ENCODE peak calls at places on chromosomes 16 and 17, in ten cellular contexts. E is endothelial cell, T is stomach, B is breast epithelium, M is cardiac fibroblast, G is IMR-90, I is MM.1S, O is glutamatergic neuron, C is omental fat pad, A is body of pancreas. J is an unnamed sample.

GRCh38 chr16:67404740-67405226 is 11.5 kb upstream of the TPPP3 start:
- DNase-seq in E (no peak), T (peak), B (peak), M (no peak), G (no peak), I (no peak), O (no peak), C (no peak), A (peak), J (no peak)

GRCh38 chr17:76569607-76570279 is 15.9 kb downstream of the ST6GALNAC2 start:
- DNase-seq in E (no peak), T (peak), B (peak), M (no peak), G (no peak), I (no peak), O (no peak), C (no peak), A (peak), J (no peak)

GRCh38 chr16:27408012-27408601 is 6.1 kb downstream of the IL21R start:
- DNase-seq in E (no peak), T (no peak), B (no peak), M (peak), G (peak), I (no peak), O (no peak), C (no peak), A (no peak), J (peak)

GRCh38 chr17:82291582-82292250 is 18.2 kb upstream of the CSNK1D start:
- DNase-seq in E (no peak), T (no peak), B (no peak), M (no peak), G (no peak), I (no peak), O (no peak), C (no peak), A (no peak), J (no peak)

GRCh38 chr17:17783121-17783824 is 53.5 kb downstream of the SREBF1 start:
- DNase-seq in E (peak), T (peak), B (no peak), M (peak), G (no peak), I (peak), O (peak), C (no peak), A (peak), J (peak)

GRCh38 chr17:59827721-59828477 is 64.8 kb downstream of the TUBD1 start:
- DNase-seq in E (no peak), T (no peak), B (no peak), M (no peak), G (no peak), I (no peak), O (no peak), C (no peak), A (no peak), J (no peak)

GRCh38 chr17:226773-227580 is 45.5 kb upstream of the DOC2B start:
- DNase-seq in E (no peak), T (no peak), B (no peak), M (no peak), G (no peak), I (no peak), O (no peak), C (no peak), A (no peak), J (no peak)

GRCh38 chr17:83079340-83079747 is at the start of gene METRNL:
- DNase-seq in E (peak), T (peak), B (peak), M (peak), G (peak), I (peak), O (peak), C (no peak), A (peak), J (peak)

GRCh38 chr17:41736983-41737679 is 2.7 kb upstream of the HAP1 start:
- DNase-seq in E (no peak), T (no peak), B (no peak), M (no peak), G (no peak), I (no peak), O (no peak), C (no peak), A (no peak), J (no peak)

GRCh38 chr16:89216315-89217137 is 977 bp upstream of the ZNF778 start:
- DNase-seq in E (peak), T (peak), B (peak), M (peak), G (peak), I (peak), O (peak), C (peak), A (peak), J (peak)

GRCh38 chr17:66371561-66371960 is 69.1 kb downstream of the PRKCA start:
- DNase-seq in E (no peak), T (no peak), B (no peak), M (peak), G (no peak), I (no peak), O (no peak), C (no peak), A (no peak), J (no peak)

GRCh38 chr17:16999931-17000625 is 28.2 kb upstream of the TNFRSF13B start:
- DNase-seq in E (no peak), T (no peak), B (no peak), M (no peak), G (no peak), I (no peak), O (no peak), C (no peak), A (no peak), J (no peak)

GRCh38 chr16:53609536-53609935 is 94.1 kb downstream of the RPGRIP1L start:
- DNase-seq in E (no peak), T (no peak), B (no peak), M (no peak), G (no peak), I (no peak), O (no peak), C (no peak), A (no peak), J (no peak)

DNA sequence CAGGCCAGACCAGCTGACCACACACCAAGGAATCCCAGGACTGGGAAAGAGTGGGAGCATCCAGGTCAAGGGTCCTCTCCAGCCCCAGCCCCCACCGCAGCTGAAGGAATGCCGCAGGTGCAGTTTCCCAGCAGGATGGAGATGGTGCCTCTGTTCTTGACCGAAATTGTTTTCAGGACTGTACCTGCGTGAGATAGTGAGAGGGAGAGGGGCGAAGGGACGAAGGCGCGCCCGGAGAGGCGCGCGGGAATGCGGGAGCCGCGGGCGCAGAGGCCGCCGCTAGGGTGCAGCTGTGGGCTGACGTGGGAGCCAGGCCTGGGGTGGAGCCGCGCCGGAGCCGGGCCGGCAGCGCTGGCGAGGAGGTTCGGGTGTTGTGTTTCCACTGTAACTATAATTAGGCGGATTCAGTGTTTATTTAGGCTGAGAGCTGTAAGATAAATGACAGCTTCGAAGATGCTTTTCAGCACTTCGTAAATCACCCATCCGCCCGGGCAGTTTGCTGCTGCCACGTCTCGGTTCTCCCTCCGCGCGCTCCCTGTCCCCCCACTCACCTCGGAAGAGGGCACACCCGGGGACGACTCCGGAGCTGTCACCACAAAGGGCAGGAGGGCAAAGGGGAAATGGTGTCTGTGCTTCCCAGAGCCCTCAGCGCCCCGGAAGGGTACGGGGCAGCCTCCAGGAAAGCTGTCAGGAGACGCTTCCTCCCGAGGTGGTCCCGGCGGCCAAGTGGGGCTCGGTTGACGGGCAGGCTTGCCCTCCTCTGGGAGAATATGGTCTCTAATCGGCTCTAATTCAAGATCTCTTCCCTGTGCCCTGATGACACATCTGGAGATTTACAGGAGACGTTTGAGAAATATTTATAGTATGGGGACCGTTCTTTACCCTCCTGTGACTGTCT is 38.2 kb downstream of the HOXB1 start:
- DNase-seq in E (peak), T (peak), B (peak), M (peak), G (peak), I (peak), O (peak), C (peak), A (peak), J (peak)
- TF ChIP-seq CTCF in E (peak), T (no peak), B (peak), M (peak), G (peak), I (peak), O (peak), C (peak), A (peak), J (peak)

GRCh38 chr16:81035975-81036750 is 521 bp downstream of the ATMIN start:
- DNase-seq in E (peak), T (peak), B (no peak), M (peak), G (peak), I (peak), O (peak), C (no peak), A (peak), J (peak)

GRCh38 chr16:81029930-81030604 is 5.6 kb upstream of the ATMIN start:
- DNase-seq in E (no peak), T (no peak), B (no peak), M (no peak), G (no peak), I (no peak), O (no peak), C (no peak), A (no peak), J (no peak)

GRCh38 chr16:81036751-81037350 is 1.2 kb downstream of the ATMIN start:
- DNase-seq in E (no peak), T (no peak), B (no peak), M (peak), G (no peak), I (no peak), O (no peak), C (no peak), A (no peak), J (no peak)

GRCh38 chr16:81040837-81041236 is 5.2 kb downstream of the ATMIN start:
- DNase-seq in E (no peak), T (no peak), B (no peak), M (no peak), G (no peak), I (no peak), O (no peak), C (no peak), A (no peak), J (no peak)

GRCh38 chr16:81035398-81035974 is at the start of gene ATMIN:
- DNase-seq in E (peak), T (peak), B (peak), M (peak), G (peak), I (peak), O (peak), C (peak), A (peak), J (peak)
- TF ChIP-seq CTCF in E (peak), T (no peak), B (peak), M (peak), G (peak), I (peak), O (peak), C (peak), A (peak), J (peak)

GRCh38 chr16:28974007-28974436 is 556 bp upstream of the SPNS1 start:
- DNase-seq in E (peak), T (peak), B (peak), M (peak), G (peak), I (no peak), O (peak), C (peak), A (peak), J (peak)
- TF ChIP-seq CTCF in E (peak), T (no peak), B (peak), M (peak), G (peak), I (peak), O (peak), C (no peak), A (peak), J (peak)

GRCh38 chr16:83994087-83994486 is 26.0 kb downstream of the NECAB2 start:
- DNase-seq in E (no peak), T (no peak), B (no peak), M (peak), G (peak), I (no peak), O (no peak), C (no peak), A (peak), J (peak)

GRCh38 chr16:83994703-83995102 is 26.7 kb downstream of the NECAB2 start:
- DNase-seq in E (no peak), T (no peak), B (no peak), M (no peak), G (peak), I (no peak), O (no peak), C (no peak), A (no peak), J (peak)

GRCh38 chr16:83995756-83996155 is 27.7 kb downstream of the NECAB2 start:
- DNase-seq in E (no peak), T (peak), B (no peak), M (no peak), G (peak), I (no peak), O (no peak), C (no peak), A (peak), J (peak)

GRCh38 chr16:83998091-83998490 is 30.0 kb downstream of the NECAB2 start:
- DNase-seq in E (no peak), T (no peak), B (no peak), M (no peak), G (no peak), I (no peak), O (no peak), C (no peak), A (no peak), J (no peak)

GRCh38 chr16:83996481-83997252 is 28.6 kb downstream of the NECAB2 start:
- DNase-seq in E (no peak), T (no peak), B (no peak), M (no peak), G (no peak), I (no peak), O (no peak), C (no peak), A (no peak), J (no peak)
- TF ChIP-seq CTCF in E (no peak), T (no peak), B (no peak), M (no peak), G (no peak), I (no peak), O (no peak), C (no peak), A (no peak), J (no peak)